ENCODE peak calls at places on chromosome 16, in ten cellular contexts. C, Q, S, U, X, J, F, H, D and M are unnamed samples.

GRCh38 chr16:58651965-58652348 is 22.3 kb upstream of the CNOT1 start:
- DNase-seq in C (no peak), Q (no peak), S (no peak), U (peak; percentile 51), X (no peak), J (no peak), F (no peak), H (no peak), D (no peak), M (no peak)

GRCh38 chr16:13873835-13874438 is 46.0 kb upstream of the ERCC4 start:
- DNase-seq in C (no peak), Q (peak; percentile 75), S (peak; percentile 28), U (peak; percentile 21), X (peak; percentile 60), J (peak; percentile 80), F (no peak), H (peak; percentile 28), D (no peak), M (peak; percentile 62)

GRCh38 chr16:65781363-65781762 is 585.1 kb upstream of the CDH5 start:
- DNase-seq in C (no peak), Q (no peak), S (no peak), U (peak; percentile 8), X (no peak), J (no peak), F (no peak), H (no peak), D (no peak), M (no peak)

GRCh38 chr16:51113254-51114125 is 37.6 kb downstream of the SALL1 start:
- DNase-seq in C (no peak), Q (peak; percentile 87), S (no peak), U (no peak), X (no peak), J (peak; percentile 54), F (peak; percentile 37), H (no peak), D (no peak), M (no peak)

GRCh38 chr16:74862743-74863244 is 88.2 kb upstream of the FA2H start:
- DNase-seq in C (peak; percentile 41), Q (peak; percentile 64), S (peak; percentile 46), U (peak; percentile 51), X (peak; percentile 67), J (peak; percentile 80), F (peak; percentile 35), H (peak; percentile 68), D (no peak), M (peak; percentile 20)

GRCh38 chr16:68995011-68995504 is 110.4 kb upstream of the HAS3 start:
- DNase-seq in C (peak; percentile 46), Q (peak; percentile 59), S (peak; percentile 80), U (peak; percentile 69), X (peak; percentile 70), J (peak; percentile 85), F (no peak), H (peak; percentile 70), D (peak; percentile 91), M (no peak)

GRCh38 chr16:48112603-48113400 is 43.0 kb downstream of the ABCC12 start:
- DNase-seq in C (peak; percentile 25), Q (no peak), S (no peak), U (no peak), X (no peak), J (no peak), F (no peak), H (no peak), D (no peak), M (no peak)

GRCh38 chr16:20611350-20611902 is 35.3 kb upstream of the ACSM2B start:
- DNase-seq in C (no peak), Q (no peak), S (no peak), U (no peak), X (no peak), J (no peak), F (no peak), H (no peak), D (no peak), M (no peak)

GRCh38 chr16:3038896-3039295 is 2.2 kb upstream of the BICDL2 start:
- DNase-seq in C (no peak), Q (no peak), S (no peak), U (no peak), X (no peak), J (no peak), F (no peak), H (no peak), D (no peak), M (no peak)

GRCh38 chr16:3038256-3038655 is 1.5 kb upstream of the BICDL2 start:
- DNase-seq in C (peak; percentile 80), Q (no peak), S (no peak), U (peak; percentile 10), X (no peak), J (peak; percentile 89), F (no peak), H (no peak), D (no peak), M (no peak)

GRCh38 chr16:3035289-3035971 is 1.3 kb downstream of the BICDL2 start:
- DNase-seq in C (no peak), Q (no peak), S (no peak), U (no peak), X (no peak), J (no peak), F (no peak), H (no peak), D (no peak), M (no peak)

GRCh38 chr16:3035972-3036725 is 595 bp downstream of the BICDL2 start:
- DNase-seq in C (no peak), Q (no peak), S (no peak), U (no peak), X (no peak), J (peak; percentile 62), F (no peak), H (no peak), D (no peak), M (no peak)

DNA sequence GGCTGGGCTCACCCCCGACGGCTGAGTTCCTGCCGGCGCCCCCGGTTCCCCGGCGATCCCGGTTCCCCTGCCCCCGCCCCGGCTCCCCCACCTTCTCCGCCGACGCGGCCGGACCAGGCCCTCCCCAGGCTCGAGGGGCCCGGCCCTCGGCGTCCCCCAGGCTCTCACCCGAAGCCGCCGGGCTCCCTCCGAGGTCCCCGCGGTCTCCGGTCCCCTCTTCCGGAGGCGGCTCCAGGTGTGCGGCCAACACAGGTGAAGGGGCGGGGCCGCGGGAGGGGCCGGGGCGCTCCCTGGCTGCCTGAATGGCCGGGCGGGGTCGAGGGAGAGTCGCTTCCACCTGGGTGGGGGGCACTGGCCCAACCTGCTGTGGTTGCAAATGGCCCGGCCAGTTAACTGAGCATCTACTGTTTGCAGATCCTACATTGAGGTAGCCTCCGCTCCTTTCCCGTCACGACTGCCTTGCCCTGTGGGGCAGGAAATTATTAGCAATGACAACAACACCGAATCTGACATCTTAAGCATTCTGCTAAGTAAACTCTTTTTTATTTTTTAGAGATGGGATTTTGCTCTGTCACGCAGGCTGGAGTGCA is at the start of gene BICDL2:
- DNase-seq in C (no peak), Q (no peak), S (no peak), U (no peak), X (no peak), J (peak; percentile 93), F (no peak), H (peak; percentile 21), D (no peak), M (no peak)
- TF ChIP-seq EZH2 in C (no peak), Q (peak; percentile 99), S (no peak), U (no peak), X (peak; percentile 91), J (no peak), F (no peak), H (no peak), D (peak; percentile 61), M (no peak)

DNA sequence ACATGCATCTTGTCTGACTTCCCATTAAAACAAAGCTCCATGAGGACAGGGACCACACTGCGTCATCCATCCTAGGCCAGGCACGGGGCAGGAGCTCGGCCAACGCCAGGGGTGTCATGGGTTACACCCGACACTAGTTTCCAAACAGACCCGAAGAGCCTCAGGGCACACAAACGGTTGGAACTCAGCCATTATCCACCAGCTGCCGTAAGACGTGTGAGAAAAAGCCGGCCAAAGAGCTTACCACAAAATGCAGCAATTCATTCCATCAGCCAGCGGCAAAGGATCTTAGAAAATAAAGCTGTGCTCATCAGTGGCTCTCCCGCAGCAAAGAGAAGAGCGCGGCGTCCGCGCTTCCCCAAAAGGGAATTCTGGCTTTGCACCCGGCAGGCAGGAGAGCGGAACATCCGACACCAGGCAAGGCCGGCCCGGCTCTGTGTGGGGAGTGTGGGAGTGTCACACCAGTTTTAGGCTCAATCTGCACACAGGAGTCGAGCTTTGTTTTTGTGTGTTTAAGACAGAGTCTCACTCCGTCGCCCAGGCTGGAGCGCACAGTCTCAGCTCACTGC is 1.7 kb downstream of the SLC38A8 start:
- DNase-seq in C (no peak), Q (peak; percentile 39), S (no peak), U (peak; percentile 80), X (no peak), J (no peak), F (no peak), H (no peak), D (no peak), M (no peak)
- TF ChIP-seq EZH2 in C (no peak), Q (no peak), S (no peak), U (peak; percentile 76), X (no peak), J (no peak), F (no peak), H (no peak), D (peak; percentile 58), M (no peak)

DNA sequence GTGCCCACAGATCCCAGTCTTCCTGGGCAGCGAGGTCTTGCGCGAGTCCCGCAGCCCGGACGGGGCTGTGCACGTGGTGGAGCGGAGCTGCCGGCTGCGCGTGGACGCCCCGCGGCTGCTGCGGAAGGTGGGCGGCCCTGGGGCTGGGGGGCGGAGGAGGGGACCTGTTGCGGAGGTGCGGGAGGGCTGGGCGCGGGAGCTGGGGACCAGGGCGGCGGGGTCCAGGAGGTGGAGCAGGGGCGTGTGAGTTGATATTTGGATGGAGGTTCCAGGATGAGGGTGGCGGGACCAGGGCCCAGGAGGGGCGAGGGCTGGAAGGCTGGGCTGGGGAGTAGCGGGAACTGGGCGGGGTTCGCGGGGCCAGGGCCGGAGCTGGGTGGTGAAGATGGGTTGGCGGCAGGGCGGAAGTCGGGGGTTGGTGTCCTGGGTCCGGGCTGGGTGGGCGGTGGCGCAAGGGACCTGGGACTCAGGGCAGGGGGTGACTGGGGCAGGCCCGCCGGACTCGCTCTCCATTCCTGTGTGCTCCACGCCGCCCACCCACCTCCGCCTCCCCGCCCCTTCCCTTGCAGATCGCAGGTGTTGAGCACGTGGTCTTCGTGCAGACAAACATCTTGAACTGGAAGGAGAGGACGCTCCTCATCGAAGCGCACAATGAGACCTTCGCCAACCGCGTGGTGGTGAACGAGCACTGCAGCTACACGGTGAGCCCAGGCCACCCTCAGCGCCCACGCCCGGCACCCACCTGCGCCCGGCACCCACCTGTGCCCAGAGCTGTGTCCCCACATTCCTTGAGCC is 29.6 kb downstream of the SEC14L5 start:
- DNase-seq in C (no peak), Q (peak; percentile 40), S (no peak), U (no peak), X (no peak), J (peak; percentile 80), F (no peak), H (no peak), D (no peak), M (no peak)
- TF ChIP-seq EZH2 in C (no peak), Q (peak; percentile 41), S (no peak), U (no peak), X (peak; percentile 64), J (no peak), F (no peak), H (no peak), D (peak; percentile 49), M (no peak)

GRCh38 chr16:85463228-85463611 is 149.9 kb upstream of the GSE1 start:
- DNase-seq in C (no peak), Q (no peak), S (no peak), U (no peak), X (no peak), J (peak; percentile 49), F (no peak), H (no peak), D (no peak), M (no peak)

GRCh38 chr16:85460983-85461813 is 151.9 kb upstream of the GSE1 start:
- DNase-seq in C (no peak), Q (peak; percentile 53), S (no peak), U (peak; percentile 82), X (peak; percentile 61), J (no peak), F (no peak), H (peak; percentile 6), D (no peak), M (no peak)

GRCh38 chr16:85460252-85460982 is 152.7 kb upstream of the GSE1 start:
- DNase-seq in C (no peak), Q (no peak), S (no peak), U (no peak), X (peak; percentile 32), J (peak; percentile 67), F (no peak), H (no peak), D (no peak), M (no peak)

GRCh38 chr16:85462405-85463227 is 150.5 kb upstream of the GSE1 start:
- DNase-seq in C (no peak), Q (peak; percentile 54), S (no peak), U (peak; percentile 52), X (peak; percentile 28), J (peak; percentile 53), F (no peak), H (no peak), D (no peak), M (no peak)

DNA sequence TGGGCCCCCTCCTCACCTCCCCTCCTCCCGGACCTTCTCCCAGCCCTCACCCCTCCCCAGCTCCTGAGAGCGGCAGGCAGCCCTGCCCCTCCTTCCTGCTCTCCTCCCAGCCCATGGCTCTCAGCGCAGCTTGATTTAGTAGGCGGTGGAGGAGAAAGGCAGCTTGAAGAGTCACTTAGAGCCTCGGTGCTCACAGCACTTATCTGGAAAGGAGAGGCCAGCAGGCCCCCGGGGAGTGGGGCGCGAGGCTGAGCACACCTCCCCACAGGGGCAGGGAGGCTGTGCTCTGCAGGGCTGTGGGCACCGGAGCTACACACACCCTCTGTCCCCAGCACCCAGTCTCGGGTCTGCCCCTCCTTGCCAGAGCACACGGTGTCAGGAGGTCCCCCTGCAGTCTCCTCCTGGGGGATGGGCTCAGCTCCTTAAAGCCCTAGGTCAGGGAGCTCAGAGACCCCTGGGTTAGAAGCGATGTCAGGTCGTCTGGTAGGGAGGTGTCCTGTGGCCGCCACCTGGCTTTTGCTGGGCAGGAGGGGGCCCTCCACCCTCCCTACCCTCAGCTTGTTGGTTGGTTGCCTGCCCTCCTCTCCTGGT is 151.2 kb upstream of the GSE1 start:
- DNase-seq in C (no peak), Q (peak; percentile 90), S (no peak), U (peak; percentile 76), X (peak; percentile 73), J (peak; percentile 80), F (no peak), H (no peak), D (no peak), M (no peak)
- TF ChIP-seq EZH2 in C (no peak), Q (no peak), S (no peak), U (no peak), X (no peak), J (no peak), F (no peak), H (no peak), D (peak; percentile 99), M (no peak)